ENCODE peak calls at places on chromosomes 5 and 9, in ten cellular contexts. R, J, E, W, M, I, B, X, V and Q are unnamed samples.

GRCh38 chr5:113038714-113039113 is 62.1 kb downstream of the DCP2 start:
- DNase-seq in R (peak), J (no peak), E (no peak), W (no peak), M (no peak), I (peak), B (no peak), X (peak), V (peak), Q (no peak)

GRCh38 chr9:23254404-23255184 is 571.4 kb downstream of the ELAVL2 start:
- DNase-seq in R (no peak), J (no peak), E (no peak), W (no peak), M (no peak), I (no peak), B (no peak), X (no peak), V (no peak), Q (no peak)

GRCh38 chr9:8564960-8565359 is 765.4 kb upstream of the DMAC1 start:
- DNase-seq in R (no peak), J (no peak), E (no peak), W (no peak), M (no peak), I (no peak), B (no peak), X (no peak), V (no peak), Q (no peak)

GRCh38 chr5:177371705-177372533 is 12.3 kb upstream of the SLC34A1 start:
- DNase-seq in R (no peak), J (no peak), E (no peak), W (no peak), M (no peak), I (no peak), B (no peak), X (no peak), V (no peak), Q (no peak)

GRCh38 chr9:108664309-108665255 is 191.2 kb downstream of the ACTL7B start:
- DNase-seq in R (no peak), J (peak), E (no peak), W (no peak), M (no peak), I (no peak), B (no peak), X (no peak), V (no peak), Q (no peak)

GRCh38 chr9:6229604-6230003 is 14.0 kb downstream of the IL33 start:
- DNase-seq in R (no peak), J (no peak), E (no peak), W (no peak), M (no peak), I (no peak), B (no peak), X (no peak), V (peak), Q (no peak)

GRCh38 chr5:107103522-107103921 is 567.2 kb downstream of the EFNA5 start:
- DNase-seq in R (no peak), J (no peak), E (no peak), W (no peak), M (no peak), I (no peak), B (no peak), X (no peak), V (no peak), Q (no peak)

GRCh38 chr5:180343110-180343845 is 9.9 kb downstream of the GFPT2 start:
- DNase-seq in R (peak), J (peak), E (no peak), W (no peak), M (no peak), I (no peak), B (no peak), X (no peak), V (peak), Q (no peak)

GRCh38 chr9:91884746-91885687 is 65.0 kb downstream of the ROR2 start:
- DNase-seq in R (peak), J (no peak), E (no peak), W (no peak), M (no peak), I (no peak), B (no peak), X (no peak), V (peak), Q (no peak)

GRCh38 chr5:121019734-121020133 is 555.6 kb downstream of the PRR16 start:
- DNase-seq in R (no peak), J (no peak), E (no peak), W (no peak), M (no peak), I (no peak), B (no peak), X (no peak), V (no peak), Q (no peak)

GRCh38 chr9:125189011-125189360 is 617 bp downstream of the PPP6C start:
- DNase-seq in R (no peak), J (peak), E (peak), W (peak), M (peak), I (peak), B (no peak), X (no peak), V (no peak), Q (no peak)

GRCh38 chr9:78865757-78866156 is 568.8 kb downstream of the PSAT1 start:
- DNase-seq in R (no peak), J (no peak), E (no peak), W (no peak), M (no peak), I (no peak), B (no peak), X (no peak), V (no peak), Q (no peak)

GRCh38 chr5:8394965-8395364 is 526.0 kb downstream of the MTRR start:
- DNase-seq in R (no peak), J (no peak), E (no peak), W (no peak), M (no peak), I (no peak), B (no peak), X (no peak), V (no peak), Q (no peak)

GRCh38 chr9:108477538-108478006 is 378.2 kb downstream of the ACTL7B start:
- DNase-seq in R (peak), J (no peak), E (no peak), W (no peak), M (no peak), I (no peak), B (no peak), X (no peak), V (peak), Q (no peak)

GRCh38 chr9:133130721-133131244 is 9.7 kb upstream of the RALGDS start:
- DNase-seq in R (no peak), J (no peak), E (no peak), W (peak), M (peak), I (no peak), B (no peak), X (no peak), V (no peak), Q (peak)

GRCh38 chr5:102794677-102795331 is 39.7 kb downstream of the PAM start:
- DNase-seq in R (no peak), J (no peak), E (no peak), W (no peak), M (no peak), I (no peak), B (no peak), X (no peak), V (no peak), Q (no peak)

GRCh38 chr9:2466703-2467102 is 154.9 kb upstream of the VLDLR start:
- DNase-seq in R (no peak), J (peak), E (no peak), W (no peak), M (no peak), I (no peak), B (no peak), X (no peak), V (no peak), Q (no peak)

GRCh38 chr9:215631-216155 is 1.0 kb downstream of the DOCK8 start:
- DNase-seq in R (no peak), J (no peak), E (no peak), W (no peak), M (no peak), I (no peak), B (no peak), X (no peak), V (no peak), Q (no peak)

GRCh38 chr9:99184073-99184426 is 37.7 kb downstream of the ALG2 start:
- DNase-seq in R (no peak), J (no peak), E (no peak), W (peak), M (no peak), I (no peak), B (no peak), X (peak), V (no peak), Q (no peak)

GRCh38 chr9:98159301-98159700 is 33.1 kb downstream of the CORO2A start:
- DNase-seq in R (no peak), J (no peak), E (no peak), W (no peak), M (no peak), I (no peak), B (no peak), X (no peak), V (no peak), Q (no peak)

GRCh38 chr5:158014367-158014766 is 155.4 kb upstream of the CLINT1 start:
- DNase-seq in R (no peak), J (no peak), E (no peak), W (no peak), M (no peak), I (no peak), B (no peak), X (no peak), V (no peak), Q (no peak)

GRCh38 chr9:120868676-120869359 is 8.2 kb downstream of the PHF19 start:
- DNase-seq in R (peak), J (peak), E (peak), W (peak), M (peak), I (peak), B (peak), X (peak), V (peak), Q (peak)

GRCh38 chr5:63398346-63398745 is 563.9 kb downstream of the HTR1A start:
- DNase-seq in R (no peak), J (no peak), E (no peak), W (no peak), M (no peak), I (no peak), B (no peak), X (no peak), V (no peak), Q (no peak)

GRCh38 chr5:147303251-147303650 is 68.4 kb downstream of the STK32A start:
- DNase-seq in R (peak), J (peak), E (peak), W (no peak), M (no peak), I (no peak), B (no peak), X (no peak), V (peak), Q (no peak)

GRCh38 chr9:37200572-37201005 is 80.2 kb downstream of the ZCCHC7 start:
- DNase-seq in R (peak), J (no peak), E (no peak), W (no peak), M (no peak), I (no peak), B (no peak), X (no peak), V (peak), Q (no peak)

GRCh38 chr9:87862536-87863268 is 20.0 kb upstream of the SPATA31E1 start:
- DNase-seq in R (peak), J (no peak), E (no peak), W (no peak), M (no peak), I (no peak), B (no peak), X (no peak), V (peak), Q (no peak)

GRCh38 chr5:40478766-40479165 is 200.9 kb upstream of the PTGER4 start:
- DNase-seq in R (no peak), J (no peak), E (no peak), W (no peak), M (no peak), I (no peak), B (no peak), X (no peak), V (no peak), Q (no peak)

GRCh38 chr9:73565026-73565425 is 413.4 kb downstream of the ANXA1 start:
- DNase-seq in R (no peak), J (no peak), E (no peak), W (no peak), M (no peak), I (no peak), B (no peak), X (no peak), V (no peak), Q (no peak)

GRCh38 chr9:104743377-104743985 is 4.0 kb upstream of the NIPSNAP3A start:
- DNase-seq in R (peak), J (no peak), E (no peak), W (no peak), M (no peak), I (no peak), B (no peak), X (no peak), V (peak), Q (peak)

GRCh38 chr9:13241283-13241682 is 38.2 kb downstream of the MPDZ start:
- DNase-seq in R (no peak), J (no peak), E (no peak), W (no peak), M (no peak), I (no peak), B (no peak), X (no peak), V (no peak), Q (no peak)

GRCh38 chr5:24351285-24351684 is 293.5 kb downstream of the CDH10 start:
- DNase-seq in R (no peak), J (no peak), E (no peak), W (no peak), M (no peak), I (no peak), B (no peak), X (no peak), V (no peak), Q (no peak)

GRCh38 chr5:79512692-79513518 is 1.0 kb downstream of the HOMER1 start:
- DNase-seq in R (no peak), J (peak), E (no peak), W (no peak), M (no peak), I (no peak), B (no peak), X (no peak), V (peak), Q (no peak)

GRCh38 chr9:734831-735511 is 106.5 kb upstream of the DMRT1 start:
- DNase-seq in R (peak), J (no peak), E (peak), W (no peak), M (no peak), I (no peak), B (no peak), X (no peak), V (peak), Q (no peak)

GRCh38 chr9:100368672-100369071 is 15.9 kb upstream of the TEX10 start:
- DNase-seq in R (no peak), J (no peak), E (no peak), W (no peak), M (no peak), I (no peak), B (no peak), X (no peak), V (no peak), Q (no peak)

GRCh38 chr5:513216-514100 is 10.8 kb downstream of the SLC9A3 start:
- DNase-seq in R (no peak), J (no peak), E (no peak), W (no peak), M (no peak), I (no peak), B (no peak), X (no peak), V (no peak), Q (no peak)

GRCh38 chr9:99465231-99465891 is 243.3 kb downstream of the SEC61B start:
- DNase-seq in R (peak), J (no peak), E (no peak), W (no peak), M (no peak), I (no peak), B (no peak), X (no peak), V (no peak), Q (no peak)

GRCh38 chr5:821504-821903 is 29.3 kb downstream of the ZDHHC11 start:
- DNase-seq in R (no peak), J (no peak), E (no peak), W (no peak), M (no peak), I (no peak), B (no peak), X (peak), V (no peak), Q (peak)

GRCh38 chr5:142690641-142691040 is 4.8 kb upstream of the FGF1 start:
- DNase-seq in R (no peak), J (no peak), E (peak), W (no peak), M (no peak), I (no peak), B (no peak), X (no peak), V (no peak), Q (no peak)
- TF ChIP-seq CTCF in R (no peak), J (no peak), E (no peak), W (no peak), M (no peak), I (no peak), B (no peak), X (no peak), V (no peak), Q (no peak)

DNA sequence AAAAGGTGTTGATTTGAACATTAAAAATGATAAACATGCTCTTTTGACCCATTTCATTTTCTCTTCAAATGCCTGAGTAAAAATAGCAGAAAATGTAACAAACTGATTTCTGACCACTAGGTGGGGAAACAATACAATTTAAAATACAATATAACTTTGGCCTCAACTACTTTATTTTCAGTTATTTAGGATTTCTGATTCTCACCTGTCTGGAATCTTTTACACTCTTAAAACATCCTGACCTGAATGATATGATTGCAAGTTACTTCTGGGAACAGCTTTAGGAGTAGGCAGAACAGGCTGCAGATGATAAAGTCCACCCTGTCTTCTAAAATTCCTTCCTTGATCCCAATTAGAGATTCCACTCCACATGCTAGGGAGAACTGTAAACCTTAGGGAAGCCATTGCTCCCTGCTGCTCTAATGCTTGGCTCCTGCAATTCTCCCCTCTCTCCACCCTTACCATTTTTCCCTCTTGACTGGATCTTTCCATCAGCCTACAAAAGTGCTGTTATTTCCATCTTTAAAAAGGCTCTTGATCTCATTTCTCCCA is 70.3 kb downstream of the FYB1 start:
- DNase-seq in R (peak), J (no peak), E (no peak), W (no peak), M (no peak), I (no peak), B (no peak), X (no peak), V (peak), Q (no peak)
- TF ChIP-seq CTCF in R (peak), J (no peak), E (no peak), W (peak), M (peak), I (peak), B (peak), X (no peak), V (peak), Q (no peak)

DNA sequence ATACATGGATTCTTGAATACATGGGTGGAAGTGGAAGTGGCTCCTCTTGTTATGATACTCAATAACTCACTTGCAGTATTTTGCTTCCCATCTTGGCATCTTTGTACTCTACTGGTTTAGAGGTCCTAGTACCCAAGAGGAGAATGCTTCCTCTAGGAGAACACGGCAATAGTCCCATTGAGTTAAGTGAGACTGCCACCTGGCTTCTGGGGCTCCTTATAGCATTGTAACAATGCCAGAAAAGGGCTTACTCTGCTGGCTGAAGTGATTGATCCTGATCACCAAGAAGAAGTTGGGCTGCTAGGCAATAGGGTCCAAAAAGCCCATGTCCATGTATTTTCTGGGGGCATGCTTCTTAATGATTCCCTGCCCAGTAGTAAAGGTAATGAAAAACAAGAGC is 627.6 kb upstream of the SGCD start:
- DNase-seq in R (no peak), J (no peak), E (no peak), W (no peak), M (no peak), I (no peak), B (no peak), X (no peak), V (no peak), Q (no peak)
- TF ChIP-seq CTCF in R (no peak), J (no peak), E (no peak), W (no peak), M (no peak), I (no peak), B (no peak), X (no peak), V (no peak), Q (no peak)

GRCh38 chr5:134132372-134133212 is 18.1 kb downstream of the TCF7 start:
- DNase-seq in R (no peak), J (no peak), E (no peak), W (peak), M (peak), I (peak), B (no peak), X (no peak), V (no peak), Q (peak)
- TF ChIP-seq CTCF in R (no peak), J (no peak), E (no peak), W (no peak), M (peak), I (no peak), B (no peak), X (no peak), V (no peak), Q (peak)

GRCh38 chr9:123999668-124000067 is 11.9 kb upstream of the LHX2 start:
- DNase-seq in R (no peak), J (no peak), E (no peak), W (no peak), M (peak), I (peak), B (no peak), X (no peak), V (no peak), Q (peak)
- TF ChIP-seq CTCF in R (no peak), J (no peak), E (no peak), W (no peak), M (no peak), I (no peak), B (no peak), X (no peak), V (no peak), Q (no peak)